ENCODE peak calls at places on chromosome 11, in ten cellular contexts. One of them, this sample, is unnamed.

GRCh38 chr11:23767576-23767975 is 729.3 kb upstream of the LUZP2 start:
- DNase-seq in posterior vena cava: no peak
- DNase-seq in kidney: no peak
- DNase-seq in activated effector memory CD4-positive, alpha-beta T cell treated with anti-CD3 and anti-CD28 coated beads, Interleukin-2, amount 50 U/mL, for 16 hours: no peak
- DNase-seq in heart right ventricle: no peak
- DNase-seq in erythroblast: no peak
- DNase-seq in CD4-positive, CD25-positive, alpha-beta regulatory T cell: no peak
- DNase-seq in EL: no peak
- DNase-seq in putamen: no peak
- DNase-seq in NCI-H524: no peak
- DNase-seq in this sample: no peak

GRCh38 chr11:70397336-70397982 is 870 bp upstream of the CTTN start:
- DNase-seq in posterior vena cava: no peak
- DNase-seq in kidney: no peak
- DNase-seq in activated effector memory CD4-positive, alpha-beta T cell treated with anti-CD3 and anti-CD28 coated beads, Interleukin-2, amount 50 U/mL, for 16 hours: no peak
- DNase-seq in heart right ventricle: no peak
- DNase-seq in erythroblast: no peak
- DNase-seq in CD4-positive, CD25-positive, alpha-beta regulatory T cell: no peak
- DNase-seq in EL: peak; percentile 51
- DNase-seq in putamen: no peak
- DNase-seq in NCI-H524: peak; percentile 16
- DNase-seq in this sample: peak; percentile 70

GRCh38 chr11:117179048-117179999 is 781 bp downstream of the SIDT2 start:
- DNase-seq in posterior vena cava: no peak
- DNase-seq in kidney: peak; percentile 89
- DNase-seq in activated effector memory CD4-positive, alpha-beta T cell treated with anti-CD3 and anti-CD28 coated beads, Interleukin-2, amount 50 U/mL, for 16 hours: peak; percentile 81
- DNase-seq in heart right ventricle: peak; percentile 53
- DNase-seq in erythroblast: peak; percentile 75
- DNase-seq in CD4-positive, CD25-positive, alpha-beta regulatory T cell: no peak
- DNase-seq in EL: peak; percentile 45
- DNase-seq in putamen: no peak
- DNase-seq in NCI-H524: no peak
- DNase-seq in this sample: no peak

GRCh38 chr11:126782810-126783209 is 217.8 kb downstream of the KIRREL3 start:
- DNase-seq in posterior vena cava: no peak
- DNase-seq in kidney: no peak
- DNase-seq in activated effector memory CD4-positive, alpha-beta T cell treated with anti-CD3 and anti-CD28 coated beads, Interleukin-2, amount 50 U/mL, for 16 hours: no peak
- DNase-seq in heart right ventricle: no peak
- DNase-seq in erythroblast: no peak
- DNase-seq in CD4-positive, CD25-positive, alpha-beta regulatory T cell: no peak
- DNase-seq in EL: no peak
- DNase-seq in putamen: no peak
- DNase-seq in NCI-H524: no peak
- DNase-seq in this sample: no peak

GRCh38 chr11:103529217-103529684 is 420.0 kb downstream of the DYNC2H1 start:
- DNase-seq in posterior vena cava: no peak
- DNase-seq in kidney: no peak
- DNase-seq in activated effector memory CD4-positive, alpha-beta T cell treated with anti-CD3 and anti-CD28 coated beads, Interleukin-2, amount 50 U/mL, for 16 hours: no peak
- DNase-seq in heart right ventricle: no peak
- DNase-seq in erythroblast: no peak
- DNase-seq in CD4-positive, CD25-positive, alpha-beta regulatory T cell: no peak
- DNase-seq in EL: peak; percentile 95
- DNase-seq in putamen: peak; percentile 36
- DNase-seq in NCI-H524: no peak
- DNase-seq in this sample: no peak

GRCh38 chr11:73965764-73966121 is 14.9 kb downstream of the DNAJB13 start:
- DNase-seq in posterior vena cava: peak; percentile 53
- DNase-seq in kidney: no peak
- DNase-seq in activated effector memory CD4-positive, alpha-beta T cell treated with anti-CD3 and anti-CD28 coated beads, Interleukin-2, amount 50 U/mL, for 16 hours: no peak
- DNase-seq in heart right ventricle: no peak
- DNase-seq in erythroblast: peak; percentile 49
- DNase-seq in CD4-positive, CD25-positive, alpha-beta regulatory T cell: no peak
- DNase-seq in EL: no peak
- DNase-seq in putamen: no peak
- DNase-seq in NCI-H524: no peak
- DNase-seq in this sample: no peak

GRCh38 chr11:128688896-128689546 is 4.9 kb upstream of the FLI1 start:
- DNase-seq in posterior vena cava: no peak
- DNase-seq in kidney: no peak
- DNase-seq in activated effector memory CD4-positive, alpha-beta T cell treated with anti-CD3 and anti-CD28 coated beads, Interleukin-2, amount 50 U/mL, for 16 hours: no peak
- DNase-seq in heart right ventricle: no peak
- DNase-seq in erythroblast: no peak
- DNase-seq in CD4-positive, CD25-positive, alpha-beta regulatory T cell: no peak
- DNase-seq in EL: no peak
- DNase-seq in putamen: no peak
- DNase-seq in NCI-H524: no peak
- DNase-seq in this sample: no peak

GRCh38 chr11:118222437-118222836 is 2.4 kb downstream of the JAML start:
- DNase-seq in posterior vena cava: no peak
- DNase-seq in kidney: no peak
- DNase-seq in activated effector memory CD4-positive, alpha-beta T cell treated with anti-CD3 and anti-CD28 coated beads, Interleukin-2, amount 50 U/mL, for 16 hours: no peak
- DNase-seq in heart right ventricle: no peak
- DNase-seq in erythroblast: no peak
- DNase-seq in CD4-positive, CD25-positive, alpha-beta regulatory T cell: no peak
- DNase-seq in EL: no peak
- DNase-seq in putamen: no peak
- DNase-seq in NCI-H524: no peak
- DNase-seq in this sample: no peak

GRCh38 chr11:126189109-126189929 is 22.1 kb downstream of the RPUSD4 start:
- DNase-seq in posterior vena cava: no peak
- DNase-seq in kidney: no peak
- DNase-seq in activated effector memory CD4-positive, alpha-beta T cell treated with anti-CD3 and anti-CD28 coated beads, Interleukin-2, amount 50 U/mL, for 16 hours: no peak
- DNase-seq in heart right ventricle: no peak
- DNase-seq in erythroblast: no peak
- DNase-seq in CD4-positive, CD25-positive, alpha-beta regulatory T cell: no peak
- DNase-seq in EL: no peak
- DNase-seq in putamen: no peak
- DNase-seq in NCI-H524: no peak
- DNase-seq in this sample: no peak

GRCh38 chr11:44708523-44709280 is 18.1 kb upstream of the TSPAN18 start:
- DNase-seq in posterior vena cava: no peak
- DNase-seq in kidney: peak; percentile 7
- DNase-seq in activated effector memory CD4-positive, alpha-beta T cell treated with anti-CD3 and anti-CD28 coated beads, Interleukin-2, amount 50 U/mL, for 16 hours: no peak
- DNase-seq in heart right ventricle: no peak
- DNase-seq in erythroblast: no peak
- DNase-seq in CD4-positive, CD25-positive, alpha-beta regulatory T cell: no peak
- DNase-seq in EL: no peak
- DNase-seq in putamen: no peak
- DNase-seq in NCI-H524: no peak
- DNase-seq in this sample: no peak

GRCh38 chr11:127843483-127844396 is 743.6 kb downstream of the ETS1 start:
- DNase-seq in posterior vena cava: peak; percentile 86
- DNase-seq in kidney: peak; percentile 80
- DNase-seq in activated effector memory CD4-positive, alpha-beta T cell treated with anti-CD3 and anti-CD28 coated beads, Interleukin-2, amount 50 U/mL, for 16 hours: peak; percentile 85
- DNase-seq in heart right ventricle: peak; percentile 55
- DNase-seq in erythroblast: peak; percentile 65
- DNase-seq in CD4-positive, CD25-positive, alpha-beta regulatory T cell: peak; percentile 12
- DNase-seq in EL: peak; percentile 67
- DNase-seq in putamen: peak; percentile 58
- DNase-seq in NCI-H524: peak; percentile 60
- DNase-seq in this sample: peak; percentile 19

GRCh38 chr11:84922212-84922805 is 704.8 kb downstream of the DLG2 start:
- DNase-seq in posterior vena cava: no peak
- DNase-seq in kidney: no peak
- DNase-seq in activated effector memory CD4-positive, alpha-beta T cell treated with anti-CD3 and anti-CD28 coated beads, Interleukin-2, amount 50 U/mL, for 16 hours: no peak
- DNase-seq in heart right ventricle: no peak
- DNase-seq in erythroblast: no peak
- DNase-seq in CD4-positive, CD25-positive, alpha-beta regulatory T cell: no peak
- DNase-seq in EL: no peak
- DNase-seq in putamen: no peak
- DNase-seq in NCI-H524: no peak
- DNase-seq in this sample: no peak

GRCh38 chr11:10318527-10318802 is 13.6 kb downstream of the ADM start:
- DNase-seq in posterior vena cava: no peak
- DNase-seq in kidney: no peak
- DNase-seq in activated effector memory CD4-positive, alpha-beta T cell treated with anti-CD3 and anti-CD28 coated beads, Interleukin-2, amount 50 U/mL, for 16 hours: no peak
- DNase-seq in heart right ventricle: no peak
- DNase-seq in erythroblast: no peak
- DNase-seq in CD4-positive, CD25-positive, alpha-beta regulatory T cell: no peak
- DNase-seq in EL: no peak
- DNase-seq in putamen: no peak
- DNase-seq in NCI-H524: no peak
- DNase-seq in this sample: no peak

GRCh38 chr11:76794371-76795284 is 11.5 kb downstream of the TSKU start:
- DNase-seq in posterior vena cava: peak; percentile 65
- DNase-seq in kidney: no peak
- DNase-seq in activated effector memory CD4-positive, alpha-beta T cell treated with anti-CD3 and anti-CD28 coated beads, Interleukin-2, amount 50 U/mL, for 16 hours: no peak
- DNase-seq in heart right ventricle: no peak
- DNase-seq in erythroblast: no peak
- DNase-seq in CD4-positive, CD25-positive, alpha-beta regulatory T cell: no peak
- DNase-seq in EL: no peak
- DNase-seq in putamen: no peak
- DNase-seq in NCI-H524: no peak
- DNase-seq in this sample: no peak

GRCh38 chr11:9903579-9903978 is 239.7 kb downstream of the SWAP70 start:
- DNase-seq in posterior vena cava: no peak
- DNase-seq in kidney: no peak
- DNase-seq in activated effector memory CD4-positive, alpha-beta T cell treated with anti-CD3 and anti-CD28 coated beads, Interleukin-2, amount 50 U/mL, for 16 hours: no peak
- DNase-seq in heart right ventricle: no peak
- DNase-seq in erythroblast: no peak
- DNase-seq in CD4-positive, CD25-positive, alpha-beta regulatory T cell: no peak
- DNase-seq in EL: no peak
- DNase-seq in putamen: no peak
- DNase-seq in NCI-H524: no peak
- DNase-seq in this sample: no peak

GRCh38 chr11:77299528-77299993 is 1.9 kb downstream of the GDPD4 start:
- DNase-seq in posterior vena cava: no peak
- DNase-seq in kidney: no peak
- DNase-seq in activated effector memory CD4-positive, alpha-beta T cell treated with anti-CD3 and anti-CD28 coated beads, Interleukin-2, amount 50 U/mL, for 16 hours: no peak
- DNase-seq in heart right ventricle: no peak
- DNase-seq in erythroblast: peak; percentile 91
- DNase-seq in CD4-positive, CD25-positive, alpha-beta regulatory T cell: no peak
- DNase-seq in EL: peak; percentile 32
- DNase-seq in putamen: no peak
- DNase-seq in NCI-H524: no peak
- DNase-seq in this sample: peak; percentile 17

GRCh38 chr11:27061078-27061477 is 20.5 kb downstream of the BBOX1 start:
- DNase-seq in posterior vena cava: no peak
- DNase-seq in kidney: no peak
- DNase-seq in activated effector memory CD4-positive, alpha-beta T cell treated with anti-CD3 and anti-CD28 coated beads, Interleukin-2, amount 50 U/mL, for 16 hours: no peak
- DNase-seq in heart right ventricle: no peak
- DNase-seq in erythroblast: no peak
- DNase-seq in CD4-positive, CD25-positive, alpha-beta regulatory T cell: no peak
- DNase-seq in EL: no peak
- DNase-seq in putamen: no peak
- DNase-seq in NCI-H524: no peak
- DNase-seq in this sample: no peak

GRCh38 chr11:12168114-12168513 is 57.7 kb downstream of the MICAL2 start:
- DNase-seq in posterior vena cava: no peak
- DNase-seq in kidney: no peak
- DNase-seq in activated effector memory CD4-positive, alpha-beta T cell treated with anti-CD3 and anti-CD28 coated beads, Interleukin-2, amount 50 U/mL, for 16 hours: no peak
- DNase-seq in heart right ventricle: no peak
- DNase-seq in erythroblast: no peak
- DNase-seq in CD4-positive, CD25-positive, alpha-beta regulatory T cell: no peak
- DNase-seq in EL: no peak
- DNase-seq in putamen: no peak
- DNase-seq in NCI-H524: no peak
- DNase-seq in this sample: no peak

GRCh38 chr11:77111946-77112345 is 9.3 kb downstream of the OMP start:
- DNase-seq in posterior vena cava: no peak
- DNase-seq in kidney: no peak
- DNase-seq in activated effector memory CD4-positive, alpha-beta T cell treated with anti-CD3 and anti-CD28 coated beads, Interleukin-2, amount 50 U/mL, for 16 hours: no peak
- DNase-seq in heart right ventricle: no peak
- DNase-seq in erythroblast: no peak
- DNase-seq in CD4-positive, CD25-positive, alpha-beta regulatory T cell: no peak
- DNase-seq in EL: no peak
- DNase-seq in putamen: no peak
- DNase-seq in NCI-H524: no peak
- DNase-seq in this sample: no peak

GRCh38 chr11:12028303-12028702 is 19.9 kb upstream of the DKK3 start:
- DNase-seq in posterior vena cava: no peak
- DNase-seq in kidney: no peak
- DNase-seq in activated effector memory CD4-positive, alpha-beta T cell treated with anti-CD3 and anti-CD28 coated beads, Interleukin-2, amount 50 U/mL, for 16 hours: no peak
- DNase-seq in heart right ventricle: no peak
- DNase-seq in erythroblast: no peak
- DNase-seq in CD4-positive, CD25-positive, alpha-beta regulatory T cell: no peak
- DNase-seq in EL: no peak
- DNase-seq in putamen: no peak
- DNase-seq in NCI-H524: no peak
- DNase-seq in this sample: no peak

GRCh38 chr11:12556788-12557384 is 117.3 kb upstream of the TEAD1 start:
- DNase-seq in posterior vena cava: peak; percentile 84
- DNase-seq in kidney: peak; percentile 89
- DNase-seq in activated effector memory CD4-positive, alpha-beta T cell treated with anti-CD3 and anti-CD28 coated beads, Interleukin-2, amount 50 U/mL, for 16 hours: no peak
- DNase-seq in heart right ventricle: peak; percentile 65
- DNase-seq in erythroblast: no peak
- DNase-seq in CD4-positive, CD25-positive, alpha-beta regulatory T cell: no peak
- DNase-seq in EL: peak; percentile 98
- DNase-seq in putamen: no peak
- DNase-seq in NCI-H524: no peak
- DNase-seq in this sample: no peak

GRCh38 chr11:130217133-130217631 is 57.6 kb downstream of the ST14 start:
- DNase-seq in posterior vena cava: peak; percentile 67
- DNase-seq in kidney: peak; percentile 51
- DNase-seq in activated effector memory CD4-positive, alpha-beta T cell treated with anti-CD3 and anti-CD28 coated beads, Interleukin-2, amount 50 U/mL, for 16 hours: no peak
- DNase-seq in heart right ventricle: no peak
- DNase-seq in erythroblast: no peak
- DNase-seq in CD4-positive, CD25-positive, alpha-beta regulatory T cell: no peak
- DNase-seq in EL: no peak
- DNase-seq in putamen: no peak
- DNase-seq in NCI-H524: no peak
- DNase-seq in this sample: peak; percentile 7

GRCh38 chr11:8033312-8033715 is 46.2 kb downstream of the EIF3F start:
- DNase-seq in posterior vena cava: peak; percentile 91
- DNase-seq in kidney: peak; percentile 93
- DNase-seq in activated effector memory CD4-positive, alpha-beta T cell treated with anti-CD3 and anti-CD28 coated beads, Interleukin-2, amount 50 U/mL, for 16 hours: peak; percentile 84
- DNase-seq in heart right ventricle: peak; percentile 78
- DNase-seq in erythroblast: peak; percentile 77
- DNase-seq in CD4-positive, CD25-positive, alpha-beta regulatory T cell: peak; percentile 36
- DNase-seq in EL: peak; percentile 86
- DNase-seq in putamen: peak; percentile 48
- DNase-seq in NCI-H524: peak; percentile 26
- DNase-seq in this sample: peak; percentile 77

GRCh38 chr11:1803246-1803645 is 31.5 kb upstream of the SYT8 start:
- DNase-seq in posterior vena cava: no peak
- DNase-seq in kidney: no peak
- DNase-seq in activated effector memory CD4-positive, alpha-beta T cell treated with anti-CD3 and anti-CD28 coated beads, Interleukin-2, amount 50 U/mL, for 16 hours: no peak
- DNase-seq in heart right ventricle: no peak
- DNase-seq in erythroblast: no peak
- DNase-seq in CD4-positive, CD25-positive, alpha-beta regulatory T cell: no peak
- DNase-seq in EL: no peak
- DNase-seq in putamen: no peak
- DNase-seq in NCI-H524: no peak
- DNase-seq in this sample: no peak

GRCh38 chr11:2991477-2992233 is 474 bp downstream of the NAP1L4 start:
- DNase-seq in posterior vena cava: peak; percentile 88
- DNase-seq in kidney: no peak
- DNase-seq in activated effector memory CD4-positive, alpha-beta T cell treated with anti-CD3 and anti-CD28 coated beads, Interleukin-2, amount 50 U/mL, for 16 hours: no peak
- DNase-seq in heart right ventricle: no peak
- DNase-seq in erythroblast: peak; percentile 91
- DNase-seq in CD4-positive, CD25-positive, alpha-beta regulatory T cell: no peak
- DNase-seq in EL: no peak
- DNase-seq in putamen: no peak
- DNase-seq in NCI-H524: no peak
- DNase-seq in this sample: no peak

GRCh38 chr11:29306527-29306926 is 710.3 kb downstream of the KCNA4 start:
- DNase-seq in posterior vena cava: no peak
- DNase-seq in kidney: no peak
- DNase-seq in activated effector memory CD4-positive, alpha-beta T cell treated with anti-CD3 and anti-CD28 coated beads, Interleukin-2, amount 50 U/mL, for 16 hours: no peak
- DNase-seq in heart right ventricle: no peak
- DNase-seq in erythroblast: no peak
- DNase-seq in CD4-positive, CD25-positive, alpha-beta regulatory T cell: no peak
- DNase-seq in EL: peak; percentile 97
- DNase-seq in putamen: no peak
- DNase-seq in NCI-H524: no peak
- DNase-seq in this sample: no peak